ENCODE peak calls at places on chromosomes 5 and 9, in five cellular contexts. D is T1000; T is heart left ventricle; K is HuH-7.5; U is CD8-positive, alpha-beta memory T cell. G is an unnamed sample.

GRCh38 chr5:181100121-181101015 is 30.6 kb downstream of the OR2V1 start:
- DNase-seq in T (no peak), D (no peak), K (no peak), U (no peak), G (no peak)

GRCh38 chr5:133278318-133278717 is 226.5 kb downstream of the HSPA4 start:
- DNase-seq in K (no peak), D (no peak), U (no peak), T (no peak), G (no peak)

GRCh38 chr9:133684461-133685361 is 48.5 kb downstream of the DBH start:
- DNase-seq in D (no peak), K (no peak), T (no peak), U (no peak), G (no peak)

GRCh38 chr9:123914517-123915199 is 15.3 kb downstream of the DENND1A start:
- DNase-seq in T (no peak), D (no peak), K (no peak), U (no peak), G (no peak)

GRCh38 chr9:129026442-129027223 is 1.5 kb downstream of the SH3GLB2 start:
- DNase-seq in D (peak; percentile 11), T (no peak), U (no peak), K (no peak), G (peak; percentile 86)

GRCh38 chr5:79070002-79070567 is 518 bp downstream of the BHMT2 start:
- DNase-seq in D (no peak), K (peak; percentile 46), U (no peak), T (peak; percentile 19), G (no peak)

GRCh38 chr9:132364068-132364467 is 9.3 kb upstream of the SETX start:
- DNase-seq in D (no peak), T (no peak), K (no peak), U (no peak), G (no peak)

GRCh38 chr5:54309237-54309636 is 1.1 kb downstream of the ARL15 start:
- DNase-seq in K (no peak), U (no peak), T (no peak), D (no peak), G (no peak)

GRCh38 chr9:104842698-104843097 is 78.8 kb downstream of the NIPSNAP3B start:
- DNase-seq in K (no peak), T (no peak), D (no peak), U (no peak), G (no peak)

GRCh38 chr5:120297621-120298020 is 166.5 kb upstream of the PRR16 start:
- DNase-seq in T (no peak), D (no peak), U (no peak), K (no peak), G (no peak)

GRCh38 chr5:61824396-61824795 is 481.6 kb upstream of the KIF2A start:
- DNase-seq in T (no peak), K (no peak), U (no peak), D (no peak), G (no peak)

GRCh38 chr5:149154629-149155028 is 13.3 kb downstream of the ABLIM3 start:
- DNase-seq in U (no peak), K (no peak), T (no peak), D (no peak), G (no peak)

GRCh38 chr9:121566401-121567141 is 66.9 kb upstream of the GGTA1 start:
- DNase-seq in T (peak; percentile 66), K (no peak), D (no peak), U (no peak), G (no peak)

GRCh38 chr5:96963267-96963666 is 27.4 kb downstream of the LNPEP start:
- DNase-seq in K (no peak), D (no peak), T (peak; percentile 73), U (no peak), G (no peak)

GRCh38 chr5:161734741-161735140 is 49.2 kb downstream of the GABRA6 start:
- DNase-seq in D (no peak), U (no peak), T (no peak), K (no peak), G (no peak)

G was measured in Caco-2.